ENCODE peak calls at places on chromosomes 2 and 18, in ten cellular contexts. One of them, this sample, is unnamed.

GRCh38 chr2:8584174-8585066 is 97.4 kb upstream of the ID2 start:
- DNase-seq in GM10248: no peak
- DNase-seq in mesothelial cell of epicardium: no peak
- DNase-seq in glutamatergic neuron: no peak
- DNase-seq in OCI-LY7: peak; percentile 37
- DNase-seq in heart left ventricle: peak; percentile 31
- DNase-seq in mucosa of descending colon: peak; percentile 55
- DNase-seq in WERI-Rb-1: no peak
- DNase-seq in epithelial cell of esophagus: no peak
- DNase-seq in fibroblast of lung: no peak
- DNase-seq in this sample: no peak

GRCh38 chr2:229408356-229408755 is 137.3 kb upstream of the PID1 start:
- DNase-seq in GM10248: no peak
- DNase-seq in mesothelial cell of epicardium: no peak
- DNase-seq in glutamatergic neuron: no peak
- DNase-seq in OCI-LY7: no peak
- DNase-seq in heart left ventricle: no peak
- DNase-seq in mucosa of descending colon: no peak
- DNase-seq in WERI-Rb-1: no peak
- DNase-seq in epithelial cell of esophagus: peak; percentile 98
- DNase-seq in fibroblast of lung: peak; percentile 99
- DNase-seq in this sample: no peak

GRCh38 chr2:135030826-135031225 is 16.4 kb downstream of the MAP3K19 start:
- DNase-seq in GM10248: no peak
- DNase-seq in mesothelial cell of epicardium: no peak
- DNase-seq in glutamatergic neuron: no peak
- DNase-seq in OCI-LY7: peak; percentile 11
- DNase-seq in heart left ventricle: no peak
- DNase-seq in mucosa of descending colon: no peak
- DNase-seq in WERI-Rb-1: no peak
- DNase-seq in epithelial cell of esophagus: peak; percentile 69
- DNase-seq in fibroblast of lung: peak; percentile 64
- DNase-seq in this sample: peak; percentile 35

GRCh38 chr2:152421521-152422367 is 86.8 kb downstream of the FMNL2 start:
- DNase-seq in GM10248: no peak
- DNase-seq in mesothelial cell of epicardium: no peak
- DNase-seq in glutamatergic neuron: no peak
- DNase-seq in OCI-LY7: no peak
- DNase-seq in heart left ventricle: no peak
- DNase-seq in mucosa of descending colon: no peak
- DNase-seq in WERI-Rb-1: no peak
- DNase-seq in epithelial cell of esophagus: peak; percentile 98
- DNase-seq in fibroblast of lung: peak; percentile 96
- DNase-seq in this sample: no peak

GRCh38 chr2:62505649-62506420 is at the start of gene TMEM17:
- DNase-seq in GM10248: peak; percentile 81
- DNase-seq in mesothelial cell of epicardium: peak; percentile 90
- DNase-seq in glutamatergic neuron: peak; percentile 92
- DNase-seq in OCI-LY7: peak; percentile 50
- DNase-seq in heart left ventricle: peak; percentile 95
- DNase-seq in mucosa of descending colon: peak; percentile 91
- DNase-seq in WERI-Rb-1: peak; percentile 96
- DNase-seq in epithelial cell of esophagus: peak; percentile 81
- DNase-seq in fibroblast of lung: peak; percentile 94
- DNase-seq in this sample: peak; percentile 93

GRCh38 chr18:49892148-49892924 is 79.0 kb upstream of the ACAA2 start:
- DNase-seq in GM10248: no peak
- DNase-seq in mesothelial cell of epicardium: no peak
- DNase-seq in glutamatergic neuron: no peak
- DNase-seq in OCI-LY7: no peak
- DNase-seq in heart left ventricle: no peak
- DNase-seq in mucosa of descending colon: no peak
- DNase-seq in WERI-Rb-1: no peak
- DNase-seq in epithelial cell of esophagus: peak; percentile 55
- DNase-seq in fibroblast of lung: no peak
- DNase-seq in this sample: no peak

GRCh38 chr2:150944315-150944714 is 317.3 kb downstream of the RBM43 start:
- DNase-seq in GM10248: no peak
- DNase-seq in mesothelial cell of epicardium: no peak
- DNase-seq in glutamatergic neuron: no peak
- DNase-seq in OCI-LY7: no peak
- DNase-seq in heart left ventricle: no peak
- DNase-seq in mucosa of descending colon: no peak
- DNase-seq in WERI-Rb-1: no peak
- DNase-seq in epithelial cell of esophagus: no peak
- DNase-seq in fibroblast of lung: no peak
- DNase-seq in this sample: no peak

GRCh38 chr18:45836242-45837215 is 11.1 kb downstream of the SIGLEC15 start:
- DNase-seq in GM10248: no peak
- DNase-seq in mesothelial cell of epicardium: no peak
- DNase-seq in glutamatergic neuron: no peak
- DNase-seq in OCI-LY7: no peak
- DNase-seq in heart left ventricle: no peak
- DNase-seq in mucosa of descending colon: no peak
- DNase-seq in WERI-Rb-1: no peak
- DNase-seq in epithelial cell of esophagus: no peak
- DNase-seq in fibroblast of lung: no peak
- DNase-seq in this sample: no peak

GRCh38 chr2:159140070-159140774 is 146.3 kb downstream of the WDSUB1 start:
- DNase-seq in GM10248: no peak
- DNase-seq in mesothelial cell of epicardium: no peak
- DNase-seq in glutamatergic neuron: no peak
- DNase-seq in OCI-LY7: no peak
- DNase-seq in heart left ventricle: no peak
- DNase-seq in mucosa of descending colon: no peak
- DNase-seq in WERI-Rb-1: no peak
- DNase-seq in epithelial cell of esophagus: peak; percentile 79
- DNase-seq in fibroblast of lung: peak; percentile 43
- DNase-seq in this sample: no peak

GRCh38 chr2:106129592-106129991 is 64.5 kb downstream of the UXS1 start:
- DNase-seq in GM10248: no peak
- DNase-seq in mesothelial cell of epicardium: no peak
- DNase-seq in glutamatergic neuron: no peak
- DNase-seq in OCI-LY7: no peak
- DNase-seq in heart left ventricle: no peak
- DNase-seq in mucosa of descending colon: no peak
- DNase-seq in WERI-Rb-1: no peak
- DNase-seq in epithelial cell of esophagus: no peak
- DNase-seq in fibroblast of lung: no peak
- DNase-seq in this sample: no peak

GRCh38 chr2:199379251-199379650 is 78.5 kb downstream of the SATB2 start:
- DNase-seq in GM10248: no peak
- DNase-seq in mesothelial cell of epicardium: no peak
- DNase-seq in glutamatergic neuron: no peak
- DNase-seq in OCI-LY7: no peak
- DNase-seq in heart left ventricle: no peak
- DNase-seq in mucosa of descending colon: no peak
- DNase-seq in WERI-Rb-1: no peak
- DNase-seq in epithelial cell of esophagus: peak; percentile 48
- DNase-seq in fibroblast of lung: peak; percentile 64
- DNase-seq in this sample: no peak

GRCh38 chr2:105117565-105117964 is 79.7 kb downstream of the MRPS9 start:
- DNase-seq in GM10248: no peak
- DNase-seq in mesothelial cell of epicardium: no peak
- DNase-seq in glutamatergic neuron: no peak
- DNase-seq in OCI-LY7: no peak
- DNase-seq in heart left ventricle: no peak
- DNase-seq in mucosa of descending colon: no peak
- DNase-seq in WERI-Rb-1: no peak
- DNase-seq in epithelial cell of esophagus: no peak
- DNase-seq in fibroblast of lung: no peak
- DNase-seq in this sample: no peak

GRCh38 chr2:149573760-149574159 is 13.8 kb downstream of the MMADHC start:
- DNase-seq in GM10248: no peak
- DNase-seq in mesothelial cell of epicardium: no peak
- DNase-seq in glutamatergic neuron: no peak
- DNase-seq in OCI-LY7: no peak
- DNase-seq in heart left ventricle: no peak
- DNase-seq in mucosa of descending colon: no peak
- DNase-seq in WERI-Rb-1: no peak
- DNase-seq in epithelial cell of esophagus: no peak
- DNase-seq in fibroblast of lung: peak; percentile 39
- DNase-seq in this sample: no peak
- TF ChIP-seq CTCF in GM10248: peak; percentile 25
- TF ChIP-seq CTCF in mesothelial cell of epicardium: peak; percentile 69
- TF ChIP-seq CTCF in glutamatergic neuron: peak; percentile 24
- TF ChIP-seq CTCF in OCI-LY7: peak; percentile 72
- TF ChIP-seq CTCF in heart left ventricle: peak; percentile 34
- TF ChIP-seq CTCF in mucosa of descending colon: no peak
- TF ChIP-seq CTCF in WERI-Rb-1: no peak
- TF ChIP-seq CTCF in epithelial cell of esophagus: peak; percentile 18
- TF ChIP-seq CTCF in fibroblast of lung: peak; percentile 23
- TF ChIP-seq CTCF in this sample: peak; percentile 29

GRCh38 chr18:79396431-79397287 is 929 bp downstream of the NFATC1 start:
- DNase-seq in GM10248: peak; percentile 64
- DNase-seq in mesothelial cell of epicardium: peak; percentile 63
- DNase-seq in glutamatergic neuron: peak; percentile 68
- DNase-seq in OCI-LY7: peak; percentile 61
- DNase-seq in heart left ventricle: peak; percentile 80
- DNase-seq in mucosa of descending colon: peak; percentile 61
- DNase-seq in WERI-Rb-1: peak; percentile 58
- DNase-seq in epithelial cell of esophagus: peak; percentile 54
- DNase-seq in fibroblast of lung: peak; percentile 31
- DNase-seq in this sample: peak; percentile 69
- TF ChIP-seq CTCF in GM10248: peak; percentile 75
- TF ChIP-seq CTCF in mesothelial cell of epicardium: no peak
- TF ChIP-seq CTCF in glutamatergic neuron: no peak
- TF ChIP-seq CTCF in OCI-LY7: no peak
- TF ChIP-seq CTCF in heart left ventricle: peak; percentile 26
- TF ChIP-seq CTCF in mucosa of descending colon: no peak
- TF ChIP-seq CTCF in WERI-Rb-1: peak; percentile 36
- TF ChIP-seq CTCF in epithelial cell of esophagus: peak; percentile 6
- TF ChIP-seq CTCF in fibroblast of lung: no peak
- TF ChIP-seq CTCF in this sample: no peak

GRCh38 chr18:74292541-74292858 is 737 bp upstream of the CYB5A start:
- DNase-seq in GM10248: no peak
- DNase-seq in mesothelial cell of epicardium: no peak
- DNase-seq in glutamatergic neuron: no peak
- DNase-seq in OCI-LY7: no peak
- DNase-seq in heart left ventricle: no peak
- DNase-seq in mucosa of descending colon: no peak
- DNase-seq in WERI-Rb-1: no peak
- DNase-seq in epithelial cell of esophagus: no peak
- DNase-seq in fibroblast of lung: no peak
- DNase-seq in this sample: no peak

GRCh38 chr18:74289946-74290478 is 1.8 kb downstream of the CYB5A start:
- DNase-seq in GM10248: peak; percentile 2
- DNase-seq in mesothelial cell of epicardium: no peak
- DNase-seq in glutamatergic neuron: no peak
- DNase-seq in OCI-LY7: no peak
- DNase-seq in heart left ventricle: no peak
- DNase-seq in mucosa of descending colon: no peak
- DNase-seq in WERI-Rb-1: no peak
- DNase-seq in epithelial cell of esophagus: no peak
- DNase-seq in fibroblast of lung: no peak
- DNase-seq in this sample: no peak

GRCh38 chr18:74290831-74291770 is 662 bp downstream of the CYB5A start:
- DNase-seq in GM10248: peak; percentile 21
- DNase-seq in mesothelial cell of epicardium: peak; percentile 63
- DNase-seq in glutamatergic neuron: no peak
- DNase-seq in OCI-LY7: no peak
- DNase-seq in heart left ventricle: peak; percentile 51
- DNase-seq in mucosa of descending colon: peak; percentile 86
- DNase-seq in WERI-Rb-1: no peak
- DNase-seq in epithelial cell of esophagus: peak; percentile 85
- DNase-seq in fibroblast of lung: no peak
- DNase-seq in this sample: peak; percentile 50

GRCh38 chr18:74294526-74294925 is 2.8 kb upstream of the CYB5A start:
- DNase-seq in GM10248: no peak
- DNase-seq in mesothelial cell of epicardium: no peak
- DNase-seq in glutamatergic neuron: no peak
- DNase-seq in OCI-LY7: no peak
- DNase-seq in heart left ventricle: no peak
- DNase-seq in mucosa of descending colon: no peak
- DNase-seq in WERI-Rb-1: no peak
- DNase-seq in epithelial cell of esophagus: no peak
- DNase-seq in fibroblast of lung: no peak
- DNase-seq in this sample: no peak

DNA sequence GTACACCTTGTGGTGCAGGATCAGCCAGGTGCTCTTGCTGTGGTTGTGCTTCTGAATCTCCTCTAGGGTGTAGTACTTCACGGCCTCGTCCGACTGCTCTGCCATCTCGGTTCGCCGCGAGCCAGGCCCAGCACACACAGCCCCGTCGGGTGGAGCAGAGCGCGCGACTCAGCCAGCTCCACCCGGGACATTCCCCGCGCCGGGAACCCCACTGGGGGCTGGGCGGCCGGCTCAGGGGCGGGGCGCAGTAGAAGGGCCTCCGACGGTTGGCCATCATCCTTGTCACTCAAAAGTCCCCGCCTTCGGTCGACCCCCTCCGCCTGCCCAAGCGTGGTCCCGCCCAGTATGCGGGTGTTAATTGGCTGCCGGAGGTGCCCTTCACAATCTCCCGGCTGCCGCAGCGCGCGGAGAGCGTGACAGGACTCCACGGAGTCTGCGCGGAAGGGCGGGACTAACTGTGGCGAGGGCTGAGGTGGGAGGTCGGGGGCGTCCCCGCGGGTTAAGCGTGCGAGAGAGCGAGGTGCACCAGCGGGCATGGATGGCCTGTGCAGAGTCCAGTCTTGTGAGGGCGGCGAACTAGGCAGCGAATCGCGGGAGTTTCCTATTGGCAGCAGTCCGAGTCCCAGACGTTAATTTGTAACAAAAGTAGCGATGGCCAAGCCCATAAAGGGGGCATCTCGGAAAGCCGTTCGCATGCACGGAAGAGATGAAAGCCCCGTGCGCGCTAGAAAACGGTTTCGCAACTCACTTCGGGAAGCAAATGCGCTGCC is at the start of gene CYB5A:
- DNase-seq in GM10248: peak; percentile 100
- DNase-seq in mesothelial cell of epicardium: peak; percentile 100
- DNase-seq in glutamatergic neuron: peak; percentile 99
- DNase-seq in OCI-LY7: no peak
- DNase-seq in heart left ventricle: peak; percentile 99
- DNase-seq in mucosa of descending colon: peak; percentile 99
- DNase-seq in WERI-Rb-1: peak; percentile 99
- DNase-seq in epithelial cell of esophagus: peak; percentile 95
- DNase-seq in fibroblast of lung: peak; percentile 96
- DNase-seq in this sample: peak; percentile 99
- TF ChIP-seq CTCF in GM10248: no peak
- TF ChIP-seq CTCF in mesothelial cell of epicardium: no peak
- TF ChIP-seq CTCF in glutamatergic neuron: no peak
- TF ChIP-seq CTCF in OCI-LY7: no peak
- TF ChIP-seq CTCF in heart left ventricle: no peak
- TF ChIP-seq CTCF in mucosa of descending colon: peak; percentile 23
- TF ChIP-seq CTCF in WERI-Rb-1: peak; percentile 8
- TF ChIP-seq CTCF in epithelial cell of esophagus: no peak
- TF ChIP-seq CTCF in fibroblast of lung: peak; percentile 27
- TF ChIP-seq CTCF in this sample: no peak

DNA sequence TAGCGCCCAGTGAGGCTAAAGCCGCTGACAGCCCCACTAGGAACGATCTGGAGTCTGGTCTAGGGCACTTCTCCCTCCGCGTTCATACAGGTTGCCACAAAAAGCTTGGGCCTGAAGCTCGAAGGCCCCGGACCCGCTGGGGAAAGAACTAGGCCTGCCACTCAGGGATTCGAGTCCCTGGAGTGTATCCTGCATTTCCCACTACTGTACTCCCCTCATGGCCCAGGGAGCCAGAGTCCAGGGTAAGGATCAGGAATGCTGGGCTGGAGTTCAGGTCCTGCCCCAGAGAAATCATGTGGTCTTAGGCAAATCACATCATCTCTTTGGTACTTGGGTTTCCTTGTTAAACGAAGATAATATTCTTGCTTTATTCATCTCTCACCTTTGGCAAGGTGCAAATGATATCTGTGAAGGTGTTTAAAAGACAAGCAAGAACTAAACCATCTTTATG is 1.4 kb upstream of the ZFP36L2 start:
- DNase-seq in GM10248: no peak
- DNase-seq in mesothelial cell of epicardium: no peak
- DNase-seq in glutamatergic neuron: no peak
- DNase-seq in OCI-LY7: no peak
- DNase-seq in heart left ventricle: no peak
- DNase-seq in mucosa of descending colon: no peak
- DNase-seq in WERI-Rb-1: no peak
- DNase-seq in epithelial cell of esophagus: peak; percentile 19
- DNase-seq in fibroblast of lung: no peak
- DNase-seq in this sample: no peak
- TF ChIP-seq CTCF in GM10248: peak; percentile 24
- TF ChIP-seq CTCF in mesothelial cell of epicardium: no peak
- TF ChIP-seq CTCF in glutamatergic neuron: no peak
- TF ChIP-seq CTCF in OCI-LY7: no peak
- TF ChIP-seq CTCF in heart left ventricle: no peak
- TF ChIP-seq CTCF in mucosa of descending colon: no peak
- TF ChIP-seq CTCF in WERI-Rb-1: peak; percentile 62
- TF ChIP-seq CTCF in epithelial cell of esophagus: peak; percentile 42
- TF ChIP-seq CTCF in fibroblast of lung: peak; percentile 45
- TF ChIP-seq CTCF in this sample: peak; percentile 9